ENCODE peak calls at places on chromosome 22, in six cellular contexts. S is IMR-90, H is Peyer's patch, M is upper lobe of left lung, K is stomach, D is H1. F is an unnamed sample.

GRCh38 chr22:34490911-34491310 is 570.6 kb upstream of the LARGE1 start:
- DNase-seq in K (no peak), M (no peak), D (no peak), S (no peak), H (no peak), F (no peak)

GRCh38 chr22:19523240-19524169 is 705 bp downstream of the CLDN5 start:
- DNase-seq in S (peak; percentile 9), D (no peak), K (no peak), H (no peak), M (no peak), F (peak; percentile 53)

GRCh38 chr22:19352766-19353165 is 61.2 kb upstream of the CLTCL1 start:
- DNase-seq in K (no peak), S (no peak), M (no peak), H (no peak), D (no peak), F (no peak)

GRCh38 chr22:18042685-18043084 is 18.3 kb upstream of the MICAL3 start:
- DNase-seq in K (no peak), M (no peak), S (no peak), D (no peak), H (no peak), F (no peak)

GRCh38 chr22:16562711-16563554 is 29.7 kb downstream of the CCT8L2 start:
- DNase-seq in K (no peak), M (no peak), D (no peak), S (no peak), H (no peak), F (no peak)

GRCh38 chr22:17235149-17235655 is 16.0 kb upstream of the ADA2 start:
- DNase-seq in D (peak; percentile 91), K (no peak), M (no peak), H (no peak), S (no peak), F (no peak)

GRCh38 chr22:28296452-28296851 is 377.4 kb upstream of the PITPNB start:
- DNase-seq in S (no peak), H (no peak), D (no peak), K (no peak), M (no peak), F (no peak)

GRCh38 chr22:36467946-36468345 is 13.5 kb downstream of the TXN2 start:
- DNase-seq in H (no peak), K (no peak), D (no peak), M (peak; percentile 28), S (peak; percentile 97), F (no peak)

GRCh38 chr22:29000641-29001040 is 61.0 kb downstream of the C22orf31 start:
- DNase-seq in D (no peak), M (no peak), H (no peak), K (no peak), S (no peak), F (no peak)

GRCh38 chr22:28425211-28425610 is 254.4 kb downstream of the TTC28 start:
- DNase-seq in D (no peak), K (no peak), S (no peak), M (no peak), H (no peak), F (no peak)

GRCh38 chr22:33803371-33803770 is 116.9 kb downstream of the LARGE1 start:
- DNase-seq in H (no peak), M (no peak), K (no peak), S (peak; percentile 98), D (no peak), F (no peak)

GRCh38 chr22:43681724-43682360 is 130.3 kb downstream of the EFCAB6 start:
- DNase-seq in M (no peak), K (no peak), D (no peak), S (no peak), H (no peak), F (no peak)

GRCh38 chr22:28002863-28003565 is 84.0 kb upstream of the PITPNB start:
- DNase-seq in H (no peak), S (no peak), D (no peak), M (no peak), K (no peak), F (no peak)

GRCh38 chr22:22075382-22076163 is 93.0 kb upstream of the TOP3B start:
- DNase-seq in H (no peak), S (no peak), D (no peak), M (no peak), K (no peak), F (no peak)

GRCh38 chr22:21943571-21944448 is 8.8 kb downstream of the PPM1F start:
- DNase-seq in K (no peak), D (no peak), M (no peak), S (no peak), H (no peak), F (no peak)

GRCh38 chr22:33470456-33470855 is 412.3 kb upstream of the SYN3 start:
- DNase-seq in M (no peak), K (no peak), S (no peak), H (no peak), D (no peak), F (no peak)

GRCh38 chr22:28012811-28013460 is 93.9 kb upstream of the PITPNB start:
- DNase-seq in H (no peak), S (no peak), M (no peak), K (no peak), D (no peak), F (no peak)

GRCh38 chr22:46594947-46595298 is 25.3 kb upstream of the GRAMD4 start:
- DNase-seq in M (no peak), H (no peak), D (no peak), S (no peak), K (no peak), F (no peak)

GRCh38 chr22:42887523-42888507 is 30.7 kb upstream of the ARFGAP3 start:
- DNase-seq in K (peak; percentile 82), H (no peak), D (no peak), M (peak; percentile 69), S (no peak), F (no peak)

GRCh38 chr22:27580311-27580897 is 221.2 kb downstream of the MN1 start:
- DNase-seq in M (no peak), H (no peak), D (no peak), K (no peak), S (no peak), F (no peak)

DNA sequence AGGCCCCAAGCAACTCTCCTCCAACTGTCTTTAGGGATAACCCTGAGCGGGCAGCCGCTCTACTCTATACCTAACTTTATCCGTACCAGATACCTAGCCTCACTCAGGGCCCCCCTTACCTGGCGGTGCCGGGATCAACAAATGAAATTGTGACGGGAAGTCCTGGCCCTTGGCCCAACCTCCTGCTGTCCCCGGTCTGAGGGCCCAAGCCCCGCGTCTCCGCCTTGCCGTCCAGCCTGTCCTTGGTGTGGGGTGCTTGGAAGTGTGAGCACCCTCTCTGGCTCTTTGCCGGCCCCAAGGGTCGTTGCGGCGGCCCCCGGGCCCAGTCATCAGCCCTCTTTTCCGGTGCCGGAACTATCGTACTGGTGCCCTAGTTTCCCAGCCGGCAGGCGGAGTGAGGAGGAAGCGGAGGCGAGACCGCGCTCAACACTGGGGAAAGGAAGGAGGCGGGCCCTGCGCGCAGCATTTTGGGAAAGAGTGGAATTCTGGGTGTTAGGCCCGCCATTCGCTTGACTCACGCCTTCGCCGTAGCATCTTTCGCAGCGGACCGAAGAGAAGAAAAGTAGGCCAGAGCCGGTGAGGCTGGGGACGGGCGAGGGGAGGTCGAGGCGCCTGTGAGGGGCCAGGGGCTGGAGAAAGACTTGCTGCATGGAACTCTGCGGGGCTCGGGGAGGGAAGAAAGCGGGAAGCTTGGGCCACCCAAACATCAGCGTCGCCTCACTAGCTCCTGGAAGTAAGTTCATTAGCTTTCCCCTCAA is at the start of gene SNRPD3:
- DNase-seq in S (peak; percentile 92), H (peak; percentile 90), M (peak; percentile 95), D (peak; percentile 56), K (peak; percentile 94), F (peak; percentile 95)
- TF ChIP-seq POLR2A in S (peak; percentile 73), H (peak; percentile 67), M (peak; percentile 46), D (peak; percentile 67), K (no peak), F (peak; percentile 82)

DNA sequence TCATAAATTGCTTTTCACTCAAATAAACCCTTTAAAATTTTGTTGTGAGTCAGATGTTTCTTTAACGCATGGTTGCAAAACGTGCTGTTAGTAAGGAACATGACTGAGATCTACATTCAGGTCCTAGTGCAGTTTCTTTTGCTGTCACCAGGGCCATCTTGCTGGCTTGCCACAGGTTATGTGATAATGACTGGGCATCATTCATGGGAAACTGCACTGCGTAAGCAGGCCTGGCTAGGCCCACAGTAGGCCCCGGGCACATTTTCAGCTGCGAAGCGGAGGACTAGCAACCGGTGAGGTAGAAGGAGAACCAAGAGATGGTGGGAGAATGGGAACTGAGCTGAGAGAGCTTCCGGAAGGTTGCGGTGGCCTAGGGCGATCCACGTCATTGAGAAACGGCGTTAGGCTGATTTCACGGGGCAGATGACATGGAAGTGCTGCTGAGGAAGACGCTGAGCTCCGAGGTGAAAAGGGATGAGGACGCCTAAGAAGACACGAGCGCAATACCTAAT is 3.2 kb upstream of the KLHDC7B start:
- DNase-seq in D (no peak), H (no peak), K (no peak), S (no peak), M (peak; percentile 66), F (no peak)
- TF ChIP-seq POLR2A in D (no peak), H (no peak), K (no peak), S (no peak), M (no peak), F (no peak)

GRCh38 chr22:45515678-45516077 is 13.0 kb downstream of the FBLN1 start:
- DNase-seq in H (no peak), K (no peak), M (no peak), D (no peak), S (no peak), F (no peak)
- TF ChIP-seq POLR2A in H (no peak), K (no peak), M (no peak), D (no peak), S (no peak), F (no peak)

GRCh38 chr22:41725510-41726110 is 26.3 kb downstream of the MEI1 start:
- DNase-seq in M (no peak), H (no peak), S (peak; percentile 12), K (no peak), D (no peak), F (peak; percentile 51)
- TF ChIP-seq POLR2A in M (no peak), H (no peak), S (no peak), K (no peak), D (no peak), F (no peak)

GRCh38 chr22:25447689-25448434 is 116.6 kb upstream of the GRK3 start:
- DNase-seq in S (peak; percentile 78), K (peak; percentile 93), M (peak; percentile 87), H (peak; percentile 82), D (peak; percentile 53), F (peak; percentile 95)
- TF ChIP-seq POLR2A in S (peak; percentile 70), K (no peak), M (no peak), H (no peak), D (no peak), F (peak; percentile 41)

DNA sequence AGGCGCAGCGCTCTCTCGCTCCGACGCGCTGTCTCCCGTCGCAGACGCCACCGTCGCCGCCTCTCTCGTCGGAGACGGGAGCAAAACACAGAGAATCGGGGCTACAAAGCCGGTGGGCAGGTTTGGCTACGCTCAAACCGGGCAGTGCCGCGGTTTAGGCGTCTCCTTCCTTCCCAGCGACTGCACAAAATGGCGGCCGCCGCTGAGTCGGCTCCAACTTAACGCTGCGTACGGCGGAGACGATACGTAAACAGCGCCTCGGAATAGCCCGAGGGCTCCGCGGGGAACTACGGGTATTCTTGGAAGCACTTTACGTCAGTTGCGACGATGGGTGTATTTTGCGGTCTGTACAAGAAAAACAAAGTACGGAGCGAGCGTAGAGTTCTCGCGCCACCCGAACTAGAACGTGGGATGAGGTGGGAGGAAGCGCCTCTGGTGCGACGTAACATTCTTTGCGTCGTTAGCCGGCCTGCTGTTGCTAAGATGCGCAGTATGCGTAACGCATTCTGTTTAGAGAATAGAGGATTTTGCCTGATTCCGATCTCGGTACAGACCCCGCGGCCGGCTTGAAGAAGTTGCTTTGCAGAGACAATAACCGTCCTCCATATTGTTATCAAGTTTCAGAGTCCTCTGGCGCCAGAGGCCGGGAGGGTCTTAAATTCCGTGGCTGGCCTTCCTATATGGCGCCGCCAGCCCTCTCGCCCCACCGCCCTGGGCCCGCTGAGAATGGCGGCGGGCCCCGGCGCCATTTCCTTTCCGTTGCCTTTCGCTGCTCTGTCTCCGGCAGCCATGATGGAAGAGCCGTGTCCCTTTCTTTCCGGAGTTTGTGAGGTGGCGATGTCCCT is at the start of gene DDX17:
- DNase-seq in S (peak; percentile 97), D (peak; percentile 78), M (peak; percentile 95), K (peak; percentile 96), H (peak; percentile 93), F (peak; percentile 99)
- TF ChIP-seq POLR2A in S (peak; percentile 94), D (peak; percentile 81), M (peak; percentile 65), K (peak; percentile 29), H (peak; percentile 45), F (peak; percentile 90)

F was measured in erythroblast.